ENCODE peak calls at places on chromosomes 11 and 22, in seven cellular contexts. X is NCI-H460, M is 8988T, Y is renal cortical epithelial cell, O is iPS DF 19.7, F is AG10803, U is Right ventricle myocardium superior. R is an unnamed sample.

GRCh38 chr22:31556627-31557203 is 60.4 kb downstream of the SFI1 start:
- DNase-seq in F (peak), O (no peak), M (no peak), X (peak), Y (peak), U (no peak), R (no peak)

GRCh38 chr11:838441-839279 is 3.7 kb downstream of the POLR2L start:
- DNase-seq in O (no peak), F (peak), U (no peak), X (no peak), Y (no peak), M (peak), R (no peak)

GRCh38 chr22:34842630-34843029 is 223.3 kb upstream of the ISX start:
- DNase-seq in X (no peak), O (no peak), U (no peak), F (no peak), M (no peak), Y (no peak), R (no peak)

GRCh38 chr11:117794772-117795629 is 2.0 kb downstream of the DSCAML1 start:
- DNase-seq in Y (no peak), X (no peak), F (no peak), U (no peak), M (no peak), O (no peak), R (no peak)

GRCh38 chr11:7448126-7448525 is 37.2 kb upstream of the OLFML1 start:
- DNase-seq in U (no peak), X (no peak), M (no peak), Y (no peak), O (peak), F (no peak), R (no peak)

GRCh38 chr11:37474889-37475288 is 876.9 kb upstream of the RAG2 start:
- DNase-seq in X (no peak), Y (no peak), F (no peak), M (no peak), U (no peak), O (no peak), R (no peak)

GRCh38 chr22:46929046-46929688 is 166.7 kb downstream of the TBC1D22A start:
- DNase-seq in F (no peak), M (no peak), U (no peak), O (no peak), X (no peak), Y (no peak), R (no peak)

GRCh38 chr11:101390539-101390938 is 193.3 kb downstream of the TRPC6 start:
- DNase-seq in O (no peak), F (peak), Y (peak), M (no peak), X (no peak), U (no peak), R (no peak)

GRCh38 chr22:19679476-19680099 is 34.7 kb upstream of the SEPTIN5 start:
- DNase-seq in Y (no peak), F (peak), O (no peak), U (peak), X (no peak), M (no peak), R (no peak)

R was measured in stimulated activated naive B cell treated with anti-CD40 and anti-IgM and Interleukin-4, amounts not matched to agents 10 μg/mL and 1 μg/mL and 100 μg/mL, for 72 hours.